ENCODE peak calls at places on chromosome 20, in six cellular contexts. T, V, M, J, N and E are unnamed samples.
A peak's percentile ranks its signal among the peaks of the same experiment; 100 is the strongest.

GRCh38 chr20:17854307-17854903 is 114.2 kb downstream of the SNX5 start:
- DNase-seq in T (no peak), V (peak; percentile 41), M (no peak), J (peak; percentile 82), N (no peak), E (peak; percentile 68)

GRCh38 chr20:25675161-25675560 is 21.5 kb downstream of the ZNF337 start:
- DNase-seq in T (no peak), V (no peak), M (no peak), J (no peak), N (no peak), E (no peak)

GRCh38 chr20:49132995-49133451 is 55.1 kb downstream of the STAU1 start:
- DNase-seq in T (peak; percentile 40), V (peak; percentile 47), M (peak; percentile 28), J (peak; percentile 83), N (no peak), E (no peak)

GRCh38 chr20:51354191-51354768 is 188.2 kb downstream of the NFATC2 start:
- DNase-seq in T (no peak), V (no peak), M (no peak), J (no peak), N (no peak), E (no peak)

GRCh38 chr20:51220293-51220706 is 197.4 kb upstream of the KCNG1 start:
- DNase-seq in T (peak; percentile 75), V (no peak), M (no peak), J (peak; percentile 23), N (peak; percentile 93), E (peak; percentile 81)

GRCh38 chr20:43383026-43383795 is 74.5 kb upstream of the SRSF6 start:
- DNase-seq in T (no peak), V (no peak), M (no peak), J (no peak), N (no peak), E (no peak)

GRCh38 chr20:20837574-20838021 is 125.2 kb upstream of the RALGAPA2 start:
- DNase-seq in T (peak; percentile 25), V (peak; percentile 38), M (no peak), J (peak; percentile 60), N (peak; percentile 78), E (peak; percentile 68)

GRCh38 chr20:51426879-51427624 is 115.5 kb downstream of the NFATC2 start:
- DNase-seq in T (no peak), V (no peak), M (no peak), J (peak; percentile 48), N (no peak), E (no peak)

GRCh38 chr20:32622585-32623468 is 37.7 kb upstream of the NOL4L start:
- DNase-seq in T (no peak), V (no peak), M (no peak), J (no peak), N (no peak), E (no peak)

GRCh38 chr20:19828233-19828632 is 70.2 kb downstream of the RIN2 start:
- DNase-seq in T (no peak), V (peak; percentile 33), M (peak; percentile 68), J (peak; percentile 30), N (no peak), E (no peak)

GRCh38 chr20:23147964-23148720 is 62.0 kb upstream of the CD93 start:
- DNase-seq in T (peak; percentile 61), V (peak; percentile 80), M (peak; percentile 74), J (peak; percentile 90), N (no peak), E (no peak)

GRCh38 chr20:50594231-50594590 is 84.0 kb downstream of the PTPN1 start:
- DNase-seq in T (no peak), V (no peak), M (no peak), J (no peak), N (no peak), E (no peak)

GRCh38 chr20:44990425-44990824 is 24.1 kb downstream of the STK4 start:
- DNase-seq in T (no peak), V (no peak), M (no peak), J (no peak), N (no peak), E (no peak)

GRCh38 chr20:53959849-53960585 is 110.4 kb downstream of the BCAS1 start:
- DNase-seq in T (no peak), V (no peak), M (no peak), J (peak; percentile 57), N (no peak), E (no peak)

GRCh38 chr20:16761305-16761829 is 13.2 kb downstream of the OTOR start:
- DNase-seq in T (peak; percentile 49), V (peak; percentile 74), M (peak; percentile 19), J (peak; percentile 77), N (peak; percentile 59), E (peak; percentile 43)

GRCh38 chr20:37919389-37920040 is 16.6 kb downstream of the VSTM2L start:
- DNase-seq in T (no peak), V (no peak), M (no peak), J (no peak), N (no peak), E (no peak)

DNA sequence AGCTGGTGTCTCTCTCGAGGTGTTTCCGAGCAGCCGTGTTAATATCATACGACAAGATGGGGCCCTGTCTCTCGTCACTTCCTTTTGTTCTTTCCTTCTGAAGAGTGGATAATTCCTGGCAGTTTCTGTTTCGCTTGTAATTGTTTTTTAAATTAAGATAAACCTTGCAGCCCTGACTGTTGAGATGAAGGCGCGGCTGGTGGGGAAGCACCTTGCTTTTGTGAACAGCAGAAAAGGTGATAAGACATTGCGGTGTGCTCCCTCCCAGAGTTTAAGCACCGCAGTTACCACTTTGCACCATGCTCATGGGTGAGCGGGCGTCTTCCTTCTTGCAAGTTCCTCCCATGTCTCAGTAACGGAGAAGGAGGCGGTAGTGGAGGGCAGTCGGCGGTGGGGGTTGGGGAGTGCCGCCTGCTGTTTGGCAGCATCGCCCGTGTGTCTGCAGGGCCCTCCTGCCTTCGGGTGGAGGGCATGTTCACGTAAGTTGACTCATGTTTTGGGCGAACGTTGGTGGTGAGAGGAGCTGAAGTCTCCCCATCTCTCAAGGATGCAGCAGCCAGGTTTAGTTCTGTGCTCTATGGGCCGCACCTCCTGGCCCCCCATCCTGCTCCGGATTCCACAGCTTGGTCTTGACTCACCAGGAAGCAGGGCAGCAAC is 345.9 kb downstream of the TAF4 start:
- DNase-seq in T (no peak), V (no peak), M (no peak), J (no peak), N (no peak), E (no peak)
- TF ChIP-seq ATF3 in T (no peak), V (no peak), M (no peak), J (no peak), N (no peak), E (no peak)

GRCh38 chr20:52529856-52530255 is 338.3 kb upstream of the ZFP64 start:
- DNase-seq in T (no peak), V (no peak), M (no peak), J (no peak), N (no peak), E (no peak)

GRCh38 chr20:52524865-52525264 is 333.3 kb upstream of the ZFP64 start:
- DNase-seq in T (no peak), V (no peak), M (no peak), J (no peak), N (no peak), E (no peak)
- TF ChIP-seq MAX in T (no peak), V (no peak), M (no peak), J (no peak), N (no peak), E (no peak)

DNA sequence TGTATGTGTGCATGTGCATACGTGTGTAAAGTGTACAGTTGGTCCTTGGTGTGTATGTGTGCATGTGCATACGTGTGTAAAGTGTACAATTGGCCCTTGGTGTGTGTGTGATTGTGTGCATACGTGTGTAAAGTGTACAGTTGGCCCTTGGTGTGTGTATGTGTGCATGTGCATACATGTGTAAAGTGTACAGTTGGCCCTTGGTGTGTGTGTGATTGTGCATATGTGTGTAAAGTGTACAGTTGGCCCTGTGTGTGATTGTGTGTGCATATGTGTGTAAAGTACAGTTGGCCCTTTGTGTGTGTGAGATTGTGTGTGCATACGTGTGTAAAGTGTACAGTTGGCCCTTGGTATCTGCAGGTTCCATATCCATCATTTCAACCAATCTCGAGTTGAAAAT is 5.1 kb upstream of the LIME1 start:
- DNase-seq in T (no peak), V (no peak), M (no peak), J (no peak), N (no peak), E (no peak)
- TF ChIP-seq ATF3 in T (no peak), V (no peak), M (no peak), J (no peak), N (no peak), E (no peak)

DNA sequence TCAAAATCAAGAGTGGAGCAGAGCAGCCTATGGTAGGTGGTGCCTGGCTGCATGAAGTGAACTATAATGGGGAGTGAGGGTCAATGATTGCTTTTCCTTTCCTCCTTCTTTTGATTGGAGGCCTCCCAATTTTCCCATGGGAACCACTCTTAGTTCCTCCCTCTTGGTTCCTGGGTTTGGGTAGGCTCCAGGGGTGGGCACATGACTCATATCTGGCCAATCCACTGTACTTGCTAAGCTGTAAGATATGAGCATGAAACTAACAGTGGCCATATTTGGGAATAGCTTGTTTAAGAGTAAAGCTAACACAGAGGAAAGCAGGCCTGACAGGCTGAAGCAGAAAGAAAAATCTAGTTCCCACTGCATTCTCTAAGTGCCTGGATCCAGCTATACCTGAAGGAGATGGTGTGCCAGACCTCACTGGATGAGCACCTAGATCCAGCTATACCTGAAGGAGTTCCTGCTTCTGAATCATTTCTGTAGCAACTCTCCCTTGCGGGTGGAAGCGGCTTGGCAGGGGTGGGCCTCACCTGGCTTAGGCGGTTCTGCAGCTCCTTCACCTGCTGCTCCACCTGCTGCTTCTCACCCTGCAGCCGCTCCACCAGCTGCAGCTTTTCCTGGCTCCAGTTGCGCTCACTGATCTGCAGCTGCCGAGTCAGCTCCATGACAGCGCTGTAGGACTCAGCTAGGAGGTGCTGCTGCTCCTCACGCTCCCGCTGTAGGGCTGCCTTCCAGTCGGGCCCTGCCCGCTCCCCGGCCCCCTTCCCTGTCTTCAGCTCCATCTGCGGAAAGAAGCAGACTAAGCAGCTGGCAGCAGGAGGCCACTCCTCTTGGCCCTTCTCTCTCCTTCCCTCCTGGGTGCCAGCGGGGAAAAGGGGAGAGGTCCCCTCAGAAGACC is 29.0 kb upstream of the DSN1 start:
- DNase-seq in T (no peak), V (no peak), M (no peak), J (no peak), N (no peak), E (no peak)
- TF ChIP-seq MAX in T (no peak), V (no peak), M (no peak), J (no peak), N (no peak), E (no peak)

GRCh38 chr20:6100261-6100660 is 22.6 kb downstream of the FERMT1 start:
- DNase-seq in T (no peak), V (no peak), M (no peak), J (no peak), N (no peak), E (no peak)
- TF ChIP-seq ATF3 in T (no peak), V (no peak), M (no peak), J (no peak), N (no peak), E (no peak)